ENCODE peak calls at places on chromosomes 5 and 9, in five cellular contexts. I is GM23248, E is body of pancreas, O is bronchial epithelial cell, Y is right cardiac atrium. Z is an unnamed sample.

GRCh38 chr5:154384480-154385235 is 61.1 kb upstream of the SAP30L start:
- DNase-seq in I (no peak), Y (no peak), E (no peak), O (no peak), Z (peak; percentile 96)

GRCh38 chr9:87874320-87874655 is 8.4 kb upstream of the SPATA31E1 start:
- DNase-seq in Y (no peak), O (no peak), I (no peak), E (no peak), Z (no peak)

GRCh38 chr5:116626945-116627679 is 52.5 kb upstream of the SEMA6A start:
- DNase-seq in E (no peak), Y (no peak), I (no peak), O (no peak), Z (peak; percentile 24)

GRCh38 chr9:113456235-113456634 is 7.3 kb upstream of the RGS3 start:
- DNase-seq in Y (no peak), I (peak; percentile 54), E (no peak), O (no peak), Z (no peak)

GRCh38 chr5:128202320-128202719 is 118.8 kb downstream of the SLC12A2 start:
- DNase-seq in E (no peak), I (peak; percentile 16), O (no peak), Y (no peak), Z (no peak)

GRCh38 chr9:38620483-38621433 is at the start of gene ANKRD18A:
- DNase-seq in Y (peak; percentile 87), O (peak; percentile 81), E (peak; percentile 93), I (peak; percentile 80), Z (no peak)

GRCh38 chr9:63859475-63860215 is 1425.4 kb downstream of the FOXD4L5 start:
- DNase-seq in O (peak; percentile 1), E (no peak), I (peak; percentile 6), Y (peak; percentile 82), Z (no peak)

GRCh38 chr5:173242079-173242478 is 7.1 kb upstream of the NKX2-5 start:
- DNase-seq in Y (no peak), O (no peak), I (no peak), E (no peak), Z (no peak)

GRCh38 chr5:154466671-154467070 is 11.4 kb downstream of the HAND1 start:
- DNase-seq in E (no peak), O (no peak), I (no peak), Y (no peak), Z (no peak)

GRCh38 chr9:98775831-98776441 is 20.4 kb downstream of the ANKS6 start:
- DNase-seq in E (no peak), I (peak; percentile 75), O (peak; percentile 63), Y (no peak), Z (peak; percentile 34)

GRCh38 chr5:80809451-80809850 is 150.7 kb upstream of the RASGRF2 start:
- DNase-seq in I (no peak), O (no peak), Y (no peak), E (no peak), Z (no peak)

GRCh38 chr5:172688735-172689572 is 47.9 kb downstream of the NEURL1B start:
- DNase-seq in E (peak; percentile 75), I (no peak), Y (peak; percentile 80), O (peak; percentile 51), Z (no peak)

GRCh38 chr9:118651511-118651910 is 717.7 kb downstream of the BRINP1 start:
- DNase-seq in I (no peak), E (no peak), Y (no peak), O (peak; percentile 88), Z (no peak)

GRCh38 chr5:153496835-153497234 is 6.4 kb downstream of the GRIA1 start:
- DNase-seq in O (peak; percentile 42), I (peak; percentile 60), Y (no peak), E (no peak), Z (no peak)

GRCh38 chr5:998276-998974 is 10.2 kb upstream of the NKD2 start:
- DNase-seq in Y (peak; percentile 58), E (peak; percentile 15), I (no peak), O (no peak), Z (no peak)

GRCh38 chr5:150616506-150616905 is 24.0 kb upstream of the SYNPO start:
- DNase-seq in O (no peak), E (no peak), Y (peak; percentile 11), I (no peak), Z (no peak)

DNA sequence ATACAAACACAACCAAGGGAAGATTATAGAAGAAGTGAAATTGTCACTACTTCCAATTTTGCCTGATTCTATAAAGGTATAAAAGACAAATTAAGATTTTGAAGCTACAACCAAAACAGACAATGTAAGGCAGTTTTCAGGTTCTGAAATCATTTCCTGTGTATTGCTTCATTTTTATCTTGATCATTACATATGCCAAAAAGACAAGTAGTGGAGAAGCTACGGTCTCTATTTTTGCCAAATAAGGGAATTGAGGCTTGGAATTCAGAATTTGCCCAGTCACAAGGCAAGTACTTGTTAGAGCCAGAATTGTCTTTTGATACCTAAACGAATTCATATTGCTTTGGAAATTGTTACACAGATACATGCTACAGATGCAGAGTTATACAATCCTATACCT is 20.6 kb downstream of the EDIL3 start:
- DNase-seq in E (no peak), O (no peak), I (no peak), Y (no peak), Z (no peak)
- H3K4me3 ChIP-seq in E (no peak overlapping the region), O (no peak overlapping the region), I (no peak overlapping the region), Y (no peak overlapping the region), Z (no peak overlapping the region)

DNA sequence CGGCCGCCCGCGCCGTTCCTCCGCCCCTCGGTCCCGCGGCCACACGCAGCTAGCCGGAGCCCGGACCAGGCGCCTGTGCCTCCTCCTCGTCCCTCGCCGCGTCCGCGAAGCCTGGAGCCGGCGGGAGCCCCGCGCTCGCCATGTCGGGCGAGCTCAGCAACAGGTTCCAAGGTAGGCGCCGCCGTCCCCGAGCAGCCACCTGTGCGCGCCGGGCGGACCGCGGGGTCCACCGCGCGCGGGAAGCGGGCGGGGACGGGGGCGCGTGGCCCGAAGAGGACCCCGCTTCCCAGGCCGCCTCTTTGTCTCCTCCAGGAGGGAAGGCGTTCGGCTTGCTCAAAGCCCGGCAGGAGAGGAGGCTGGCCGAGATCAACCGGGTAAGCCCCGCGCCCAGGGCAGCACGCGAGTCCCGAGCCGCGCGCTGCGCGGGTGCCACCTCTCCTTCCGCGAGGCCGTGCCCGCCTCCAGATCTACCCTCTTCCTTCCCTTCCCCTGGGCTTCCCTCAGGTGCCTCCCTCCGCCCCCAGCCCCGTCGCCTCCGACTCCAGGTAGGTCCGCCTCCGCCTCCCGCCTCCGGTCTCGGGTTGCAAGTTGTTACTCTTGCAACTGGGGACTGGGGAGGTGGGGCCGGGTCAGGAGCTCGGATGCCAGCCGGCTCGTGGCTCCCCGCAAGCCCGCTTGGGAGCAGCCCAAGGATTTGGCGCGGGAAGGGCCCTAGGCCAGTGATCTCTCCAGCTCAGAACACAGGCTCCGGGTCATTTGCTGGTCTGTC is at the start of gene AIF1L:
- DNase-seq in Y (peak; percentile 73), O (no peak), I (peak; percentile 34), E (peak; percentile 53), Z (no peak)
- H3K4me3 ChIP-seq in Y (peak within 1 kb of the TSS; percentile 58), O (peak within 1 kb of the TSS; percentile 32), I (peak within 1 kb of the TSS; percentile 55), E (peak within 1 kb of the TSS; percentile 60), Z (no peak within 1 kb of the TSS)

GRCh38 chr5:77639624-77640023 is 1.1 kb upstream of the OTP start:
- DNase-seq in Y (no peak), E (no peak), I (no peak), O (no peak), Z (no peak)
- H3K4me3 ChIP-seq in Y (no peak overlapping the region), E (no peak overlapping the region), I (no peak overlapping the region), O (no peak overlapping the region), Z (no peak overlapping the region)

GRCh38 chr9:127599550-127599891 is 12.6 kb upstream of the STXBP1 start:
- DNase-seq in E (no peak), I (no peak), Y (no peak), O (no peak), Z (no peak)
- H3K4me3 ChIP-seq in E (no peak overlapping the region), I (no peak overlapping the region), Y (no peak overlapping the region), O (no peak overlapping the region), Z (no peak overlapping the region)

GRCh38 chr9:21096172-21096900 is 18.6 kb upstream of the IFNB1 start:
- DNase-seq in O (peak; percentile 78), I (peak; percentile 58), Y (no peak), E (no peak), Z (peak; percentile 36)
- H3K4me3 ChIP-seq in O (peak overlapping the region; percentile 5), I (peak overlapping the region; percentile 56), Y (peak overlapping the region; percentile 4), E (no peak overlapping the region), Z (peak overlapping the region; percentile 40)

GRCh38 chr5:178319541-178320041 is 87.0 kb upstream of the PHYKPL start:
- DNase-seq in E (no peak), O (no peak), I (no peak), Y (no peak), Z (no peak)
- H3K4me3 ChIP-seq in E (no peak overlapping the region), O (no peak overlapping the region), I (no peak overlapping the region), Y (no peak overlapping the region), Z (no peak overlapping the region)

DNA sequence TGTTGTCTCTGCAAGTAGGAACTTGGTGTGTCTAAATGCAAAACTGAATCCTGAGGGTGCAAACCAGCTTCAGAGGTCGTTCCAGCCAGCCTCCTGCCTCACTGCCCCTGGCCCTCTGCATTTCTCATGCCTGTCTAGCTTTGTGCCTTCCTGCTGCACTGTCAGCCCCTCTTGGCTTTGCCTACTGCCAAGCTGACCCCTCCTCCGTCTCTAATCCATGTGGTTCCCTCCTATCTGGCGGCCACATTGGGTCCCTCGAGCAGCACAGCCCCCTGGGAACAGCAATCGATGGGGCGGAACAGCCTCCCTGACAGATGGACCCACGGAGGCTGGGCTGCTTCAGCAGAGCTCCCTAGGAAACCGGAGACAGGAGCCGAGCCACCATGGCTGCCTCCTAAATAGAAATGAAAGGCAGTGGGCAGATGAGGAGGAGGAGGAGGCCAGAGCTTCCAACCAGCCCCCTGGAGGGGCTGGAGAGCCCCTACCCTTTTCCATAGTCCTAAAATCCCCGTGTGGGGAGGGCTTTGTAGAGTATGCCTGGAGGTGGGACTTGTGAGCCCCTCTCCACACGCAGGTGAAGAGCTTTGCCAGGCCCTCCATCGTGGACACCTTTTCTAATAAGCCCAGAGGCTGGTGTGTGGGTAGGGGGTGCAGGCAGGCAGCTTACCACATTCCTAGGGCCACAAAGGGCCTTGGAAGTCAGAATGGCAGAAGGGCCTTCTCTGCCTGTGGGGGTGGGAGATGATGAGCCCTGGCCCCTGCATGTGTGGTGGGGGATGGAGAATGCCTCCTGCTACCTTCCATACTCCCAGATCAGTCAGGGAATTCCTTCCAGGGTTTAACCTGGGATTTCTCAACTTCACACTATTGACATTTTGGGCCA is 9.2 kb upstream of the CXXC5 start:
- DNase-seq in I (no peak), O (no peak), Y (peak; percentile 32), E (no peak), Z (no peak)
- H3K4me3 ChIP-seq in I (no peak overlapping the region), O (no peak overlapping the region), Y (no peak overlapping the region), E (no peak overlapping the region), Z (no peak overlapping the region)

GRCh38 chr5:143435207-143435657 is 31.7 kb upstream of the NR3C1 start:
- DNase-seq in I (no peak), E (no peak), O (no peak), Y (no peak), Z (peak; percentile 95)
- H3K4me3 ChIP-seq in I (no peak overlapping the region), E (no peak overlapping the region), O (no peak overlapping the region), Y (no peak overlapping the region), Z (peak overlapping the region; percentile 52)

Z was measured in GM12864.